ENCODE peak calls at places on chromosomes 3 and 15, in seven cellular contexts. C, U, P, Q, S, I and R are unnamed samples.

GRCh38 chr15:101172421-101173097 is 79.3 kb downstream of the CHSY1 start:
- DNase-seq in U (no peak), I (no peak), S (no peak), C (no peak), P (no peak), Q (no peak), R (peak)

GRCh38 chr15:57751177-57751800 is 44.8 kb downstream of the POLR2M start:
- DNase-seq in C (no peak), I (no peak), P (no peak), U (no peak), Q (no peak), S (no peak), R (no peak)

GRCh38 chr3:110327870-110328269 is 743.7 kb upstream of the NECTIN3 start:
- DNase-seq in P (no peak), U (no peak), S (no peak), I (no peak), Q (no peak), C (no peak), R (no peak)

GRCh38 chr3:15063656-15064286 is 1.3 kb downstream of the MRPS25 start:
- DNase-seq in S (no peak), P (no peak), C (no peak), U (no peak), Q (no peak), I (no peak), R (no peak)

GRCh38 chr3:183460059-183461052 is 31.9 kb upstream of the MCF2L2 start:
- DNase-seq in U (no peak), I (no peak), P (no peak), C (no peak), S (no peak), Q (no peak), R (no peak)

GRCh38 chr3:94336076-94336741 is 273.3 kb downstream of the NSUN3 start:
- DNase-seq in U (peak), Q (no peak), C (no peak), S (no peak), I (no peak), P (no peak), R (no peak)

GRCh38 chr3:27686642-27687041 is 35.5 kb downstream of the EOMES start:
- DNase-seq in Q (no peak), S (no peak), C (no peak), U (peak), I (no peak), P (no peak), R (no peak)

GRCh38 chr3:195763248-195763830 is 42.6 kb downstream of the MUC20 start:
- DNase-seq in I (no peak), P (no peak), C (peak), S (no peak), Q (no peak), U (no peak), R (peak)

GRCh38 chr3:83738202-83738601 is 1220.6 kb upstream of the CADM2 start:
- DNase-seq in Q (no peak), P (no peak), U (no peak), S (no peak), I (no peak), C (no peak), R (no peak)

GRCh38 chr15:74768771-74769342 is 13.0 kb upstream of the CSK start:
- DNase-seq in U (no peak), C (peak), I (peak), Q (peak), P (peak), S (peak), R (no peak)

GRCh38 chr3:44802006-44802405 is 40.4 kb downstream of the KIF15 start:
- DNase-seq in Q (no peak), C (no peak), I (no peak), U (no peak), S (no peak), P (no peak), R (no peak)

GRCh38 chr3:50617096-50617791 is at the start of gene MAPKAPK3:
- DNase-seq in P (no peak), Q (peak), C (peak), U (no peak), S (no peak), I (no peak), R (peak)

GRCh38 chr15:78164010-78164409 is 14.8 kb downstream of the IDH3A start:
- DNase-seq in I (no peak), C (no peak), U (no peak), Q (no peak), P (no peak), S (no peak), R (no peak)

GRCh38 chr3:130377960-130378676 is 32.6 kb downstream of the COL6A5 start:
- DNase-seq in S (no peak), Q (no peak), P (no peak), C (no peak), I (no peak), U (no peak), R (no peak)

GRCh38 chr15:59329570-59330350 is 42.9 kb downstream of the MYO1E start:
- DNase-seq in P (no peak), I (no peak), Q (no peak), C (no peak), S (no peak), U (peak), R (no peak)

GRCh38 chr3:99503350-99503749 is 135.0 kb upstream of the COL8A1 start:
- DNase-seq in U (no peak), S (no peak), C (no peak), P (no peak), I (no peak), Q (no peak), R (no peak)

GRCh38 chr15:63436872-63437375 is 55.3 kb upstream of the CA12 start:
- DNase-seq in Q (peak), P (peak), S (peak), U (peak), I (peak), C (peak), R (peak)

GRCh38 chr3:131903988-131904415 is 130.8 kb downstream of the CPNE4 start:
- DNase-seq in P (no peak), C (no peak), S (no peak), I (no peak), U (peak), Q (no peak), R (no peak)

GRCh38 chr15:79308874-79309273 is 2.0 kb upstream of the TMED3 start:
- DNase-seq in S (no peak), C (no peak), I (no peak), U (no peak), Q (no peak), P (no peak), R (no peak)

GRCh38 chr3:140188285-140188684 is 253.3 kb downstream of the CLSTN2 start:
- DNase-seq in C (no peak), S (no peak), U (no peak), Q (no peak), P (no peak), I (peak), R (no peak)

GRCh38 chr3:52317601-52318000 is 1.5 kb downstream of the DNAH1 start:
- DNase-seq in U (no peak), Q (peak), S (peak), C (peak), P (peak), I (no peak), R (no peak)

GRCh38 chr15:88258021-88258641 is 1.6 kb upstream of the NTRK3 start:
- DNase-seq in P (no peak), Q (no peak), C (no peak), U (no peak), S (no peak), I (no peak), R (no peak)

GRCh38 chr3:52986049-52986448 is 59.8 kb downstream of the SFMBT1 start:
- DNase-seq in Q (no peak), P (no peak), C (no peak), U (no peak), S (no peak), I (no peak), R (no peak)

GRCh38 chr3:48189321-48189720 is 1.1 kb upstream of the CDC25A start:
- DNase-seq in Q (no peak), U (no peak), I (no peak), P (no peak), S (no peak), C (no peak), R (no peak)